ENCODE peak calls at places on chromosome 21, in nine cellular contexts. I is upper lobe of right lung, K is tibial artery, O is esophagus squamous epithelium, V is HAP-1, X is heart right ventricle, T is left lung, G is mesenchymal stem cell, P is gastrocnemius medialis. Z is an unnamed sample. For H3K27me3, the result is how much of the 10 kb centered on the place peaks cover.

GRCh38 chr21:17458279-17458678 is 54.6 kb upstream of the CXADR start:
- DNase-seq in I (no peak), K (no peak), O (no peak), V (no peak), X (no peak), T (no peak), G (no peak), P (no peak), Z (no peak)

GRCh38 chr21:17736072-17736471 is 83.1 kb downstream of the C21orf91 start:
- DNase-seq in I (no peak), K (no peak), O (no peak), V (no peak), X (no peak), T (no peak), G (no peak), P (no peak), Z (no peak)

GRCh38 chr21:34732388-34732821 is 63.6 kb downstream of the CLIC6 start:
- DNase-seq in I (no peak), K (no peak), O (no peak), V (no peak), X (no peak), T (no peak), G (no peak), P (no peak), Z (peak)

GRCh38 chr21:33265664-33266049 is 510 bp upstream of the IL10RB start:
- DNase-seq in I (peak), K (peak), O (peak), V (no peak), X (no peak), T (peak), G (peak), P (peak), Z (no peak)

GRCh38 chr21:33598051-33598450 is 9.6 kb upstream of the DONSON start:
- DNase-seq in I (no peak), K (no peak), O (no peak), V (no peak), X (no peak), T (no peak), G (no peak), P (no peak), Z (no peak)

GRCh38 chr21:34640858-34641257 is 25.9 kb upstream of the RCAN1 start:
- DNase-seq in I (no peak), K (no peak), O (no peak), V (no peak), X (no peak), T (no peak), G (peak), P (no peak), Z (peak)

GRCh38 chr21:32134441-32135159 is 144.2 kb downstream of the MIS18A start:
- DNase-seq in I (no peak), K (no peak), O (no peak), V (no peak), X (no peak), T (no peak), G (no peak), P (no peak), Z (no peak)

GRCh38 chr21:28669331-28669730 is 323.3 kb downstream of the LTN1 start:
- DNase-seq in I (no peak), K (no peak), O (no peak), V (no peak), X (no peak), T (no peak), G (no peak), P (no peak), Z (no peak)

GRCh38 chr21:44006017-44006624 is 6.0 kb upstream of the TRAPPC10 start:
- DNase-seq in I (no peak), K (peak), O (no peak), V (no peak), X (no peak), T (no peak), G (peak), P (no peak), Z (peak)

GRCh38 chr21:36186506-36187399 is 30.1 kb downstream of the DOP1B start:
- DNase-seq in I (no peak), K (no peak), O (no peak), V (no peak), X (peak), T (no peak), G (no peak), P (no peak), Z (no peak)

GRCh38 chr21:14273736-14274538 is 58.0 kb downstream of the RBM11 start:
- DNase-seq in I (peak), K (no peak), O (no peak), V (no peak), X (peak), T (peak), G (no peak), P (peak), Z (no peak)

GRCh38 chr21:30268608-30269197 is 14.0 kb downstream of the KRTAP24-1 start:
- DNase-seq in I (no peak), K (no peak), O (no peak), V (no peak), X (no peak), T (no peak), G (no peak), P (no peak), Z (no peak)

GRCh38 chr21:15064576-15065380 is at the start of gene NRIP1:
- DNase-seq in I (peak), K (peak), O (peak), V (peak), X (peak), T (peak), G (peak), P (peak), Z (peak)

GRCh38 chr21:30552782-30553181 is 8.3 kb downstream of the KRTAP19-7 start:
- DNase-seq in I (no peak), K (no peak), O (no peak), V (no peak), X (no peak), T (no peak), G (no peak), P (no peak), Z (no peak)

GRCh38 chr21:34599534-34600101 is 15.3 kb downstream of the RCAN1 start:
- DNase-seq in I (no peak), K (no peak), O (no peak), V (no peak), X (no peak), T (no peak), G (peak), P (no peak), Z (no peak)

GRCh38 chr21:28308516-28308915 is 684.2 kb downstream of the LTN1 start:
- DNase-seq in I (no peak), K (no peak), O (no peak), V (no peak), X (no peak), T (no peak), G (no peak), P (no peak), Z (peak)

GRCh38 chr21:32403201-32403701 is 9.3 kb upstream of the EVA1C start:
- DNase-seq in I (no peak), K (peak), O (no peak), V (peak), X (peak), T (peak), G (peak), P (no peak), Z (peak)

GRCh38 chr21:40618216-40618615 is 228.7 kb downstream of the DSCAM start:
- DNase-seq in I (no peak), K (no peak), O (no peak), V (no peak), X (no peak), T (no peak), G (no peak), P (no peak), Z (no peak)

GRCh38 chr21:32538147-32538792 is 47.1 kb downstream of the TCP10L start:
- DNase-seq in I (no peak), K (no peak), O (no peak), V (no peak), X (no peak), T (no peak), G (no peak), P (no peak), Z (no peak)

GRCh38 chr21:17387030-17387617 is 125.7 kb upstream of the CXADR start:
- DNase-seq in I (no peak), K (no peak), O (no peak), V (peak), X (no peak), T (no peak), G (peak), P (no peak), Z (peak)

GRCh38 chr21:39057121-39057520 is 126.1 kb downstream of the PSMG1 start:
- DNase-seq in I (no peak), K (no peak), O (no peak), V (no peak), X (no peak), T (no peak), G (no peak), P (no peak), Z (no peak)
- H3K27me3 ChIP-seq in I (under half), K (under half), O (under half), V (under half), X (under half), T (under half), G (under half), P (under half), Z (under half)

DNA sequence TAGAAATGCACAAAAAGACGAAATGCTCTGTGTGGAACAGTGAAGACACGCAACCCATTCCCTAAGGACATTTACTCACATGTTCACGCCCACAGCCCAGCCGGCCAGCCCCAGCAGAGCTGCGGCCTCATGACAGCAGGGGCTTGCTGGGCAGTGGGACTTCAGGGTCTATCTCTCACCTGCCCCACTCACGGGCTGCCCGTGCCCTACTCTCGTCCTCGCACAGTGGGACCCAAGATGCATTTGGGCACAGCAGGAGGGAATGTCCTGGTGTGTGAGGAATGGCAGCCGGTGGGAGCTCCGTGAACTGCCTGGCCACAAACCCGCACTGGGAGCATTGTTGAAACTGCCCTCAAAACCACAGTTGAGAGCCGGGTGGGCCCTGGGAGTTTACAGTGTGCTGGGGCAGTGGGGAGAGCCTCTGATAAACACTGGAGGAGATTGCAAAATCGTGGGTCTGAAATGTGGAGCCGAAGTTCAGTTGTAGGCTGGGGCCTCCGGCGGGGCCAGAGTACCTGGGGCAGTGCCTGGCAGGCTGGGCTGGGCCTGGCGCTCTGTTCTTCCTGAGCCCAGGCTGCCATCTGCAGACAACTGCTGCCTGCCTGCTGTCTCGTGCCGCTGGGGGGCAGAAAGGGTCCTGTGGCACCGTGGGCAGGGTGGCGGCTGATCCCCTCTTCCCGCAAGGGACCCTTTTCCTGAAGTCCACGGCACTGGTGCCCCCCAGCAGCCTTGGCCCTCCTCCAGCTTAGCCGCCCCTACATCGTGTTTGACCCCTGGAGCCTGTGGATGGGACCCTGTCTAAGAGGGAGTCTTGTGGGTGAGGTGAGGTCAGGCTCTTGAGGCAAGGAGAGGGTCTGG is 20.7 kb upstream of the POFUT2 start:
- DNase-seq in I (peak), K (no peak), O (no peak), V (no peak), X (peak), T (peak), G (peak), P (no peak), Z (peak)
- H3K27me3 ChIP-seq in I (under half), K (under half), O (under half), V (under half), X (under half), T (under half), G (under half), P (under half), Z (under half)

DNA sequence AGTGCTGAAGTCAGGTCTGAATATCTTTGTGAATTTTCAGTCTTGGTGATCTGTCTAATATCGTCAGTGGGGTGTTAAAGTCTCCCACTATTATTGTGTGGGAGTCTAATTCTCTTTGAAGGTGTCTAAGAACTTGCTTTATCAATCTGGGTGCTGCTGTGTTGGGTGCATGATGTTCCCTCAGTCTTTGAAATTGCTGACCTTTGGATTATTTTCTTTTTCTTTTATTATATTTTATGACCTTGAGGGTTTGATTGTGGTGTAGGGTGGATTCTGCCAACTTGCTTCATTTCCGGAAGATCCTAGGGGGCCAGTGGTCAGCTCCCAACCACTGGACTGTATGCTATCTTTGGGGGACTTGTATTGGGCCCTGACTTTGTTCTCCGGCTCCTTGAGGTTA is 415.3 kb downstream of the USP25 start:
- DNase-seq in I (no peak), K (no peak), O (no peak), V (no peak), X (no peak), T (no peak), G (no peak), P (no peak), Z (no peak)
- H3K27me3 ChIP-seq in I (under half), K (under half), O (under half), V (under half), X (under half), T (under half), G (under half), P (under half), Z (under half)

DNA sequence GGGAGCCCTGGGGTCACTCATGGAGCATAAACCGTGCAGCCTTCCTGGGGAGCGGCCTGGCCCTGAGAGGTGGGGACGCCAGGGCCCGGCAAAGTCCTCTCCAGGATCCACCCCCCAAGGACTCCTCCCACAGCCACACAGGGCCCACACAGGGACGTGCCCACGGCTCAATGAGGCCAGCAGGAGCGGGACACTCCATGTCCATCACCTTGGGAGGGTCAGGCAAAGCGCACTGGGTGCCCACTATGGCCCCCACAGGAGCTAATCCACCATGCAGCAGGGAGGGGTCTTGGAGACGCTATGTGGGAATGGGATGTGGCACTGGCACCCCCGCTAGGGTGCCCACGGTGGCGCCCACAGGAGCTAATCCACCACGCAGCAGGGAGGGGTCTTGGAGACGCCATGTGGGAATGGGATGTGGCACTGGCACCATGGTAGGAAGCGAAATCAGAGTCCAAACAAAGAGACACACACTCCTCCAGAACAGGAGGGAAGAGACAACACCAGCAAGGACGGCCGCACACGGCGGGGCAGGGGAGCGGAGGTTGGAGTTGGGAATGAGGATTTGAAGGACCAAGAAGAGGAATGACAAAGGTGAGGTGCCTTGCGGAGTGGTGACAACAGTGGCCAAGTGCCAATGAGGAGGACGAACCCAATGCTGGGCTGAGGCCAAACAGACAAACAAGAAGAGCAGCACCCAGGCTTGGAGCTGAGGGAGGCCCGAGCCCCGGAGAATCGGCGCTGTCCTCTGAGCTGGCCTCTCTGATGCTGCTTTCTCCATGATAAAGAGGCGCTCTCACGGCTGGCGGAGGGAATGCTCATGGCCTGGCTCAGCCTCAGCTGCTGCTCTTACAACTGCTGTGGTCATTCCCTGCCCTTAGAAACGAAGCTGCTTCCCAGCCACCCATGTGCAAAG is 18.1 kb upstream of the SLC19A1 start:
- DNase-seq in I (peak), K (peak), O (no peak), V (no peak), X (no peak), T (no peak), G (no peak), P (no peak), Z (no peak)
- H3K27me3 ChIP-seq in I (under half), K (under half), O (half or more), V (under half), X (under half), T (under half), G (half or more), P (under half), Z (under half)

GRCh38 chr21:38498057-38498833 is at the start of gene ERG:
- DNase-seq in I (no peak), K (no peak), O (no peak), V (no peak), X (peak), T (no peak), G (no peak), P (no peak), Z (no peak)
- H3K27me3 ChIP-seq in I (under half), K (under half), O (under half), V (under half), X (under half), T (under half), G (under half), P (under half), Z (under half)

DNA sequence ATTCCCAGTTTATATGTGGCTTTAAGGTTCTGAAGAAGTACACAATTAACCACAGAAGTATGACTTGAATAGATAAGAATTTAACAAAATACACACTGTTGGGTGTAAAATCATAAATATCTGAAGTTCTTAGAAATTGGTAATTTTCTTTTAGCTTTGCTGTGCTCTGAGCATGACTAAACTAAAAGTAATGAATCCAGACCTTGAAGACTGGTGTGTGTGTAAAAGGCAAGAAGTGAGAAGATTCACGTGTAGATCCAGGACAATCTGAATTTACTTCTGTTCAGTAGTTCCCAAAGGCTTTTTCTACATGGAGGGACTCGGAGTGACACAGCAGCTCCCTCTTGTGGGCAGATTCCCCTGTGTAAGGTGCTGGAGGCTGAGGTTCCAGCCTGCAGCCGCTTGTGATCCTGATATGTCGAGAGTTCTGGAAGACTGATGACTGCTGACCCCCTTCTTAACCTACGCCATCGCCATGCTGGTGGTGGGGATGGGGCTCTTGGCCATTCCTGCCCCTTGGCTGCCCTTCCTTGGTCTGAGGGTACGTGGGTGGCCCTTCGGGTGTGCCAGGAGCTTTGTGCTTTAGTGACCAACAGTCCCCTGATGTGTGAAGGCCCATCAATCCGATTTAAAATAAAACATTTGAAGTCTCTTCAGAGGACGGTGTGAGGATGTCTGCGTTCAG is 62.7 kb downstream of the ADARB1 start:
- DNase-seq in I (peak), K (peak), O (no peak), V (peak), X (peak), T (peak), G (peak), P (peak), Z (peak)
- H3K27me3 ChIP-seq in I (under half), K (under half), O (under half), V (under half), X (under half), T (under half), G (under half), P (under half), Z (under half)

GRCh38 chr21:41763996-41764395 is 2.9 kb downstream of the RIPK4 start:
- DNase-seq in I (no peak), K (no peak), O (no peak), V (no peak), X (no peak), T (no peak), G (no peak), P (no peak), Z (no peak)
- H3K27me3 ChIP-seq in I (half or more), K (under half), O (half or more), V (under half), X (half or more), T (half or more), G (half or more), P (half or more), Z (under half)

GRCh38 chr21:42612390-42612789 is 41.0 kb upstream of the PDE9A start:
- DNase-seq in I (no peak), K (no peak), O (no peak), V (no peak), X (no peak), T (no peak), G (no peak), P (no peak), Z (no peak)

GRCh38 chr21:42611852-42612251 is 41.6 kb upstream of the PDE9A start:
- DNase-seq in I (no peak), K (no peak), O (no peak), V (no peak), X (no peak), T (no peak), G (no peak), P (no peak), Z (no peak)

GRCh38 chr21:42607525-42608102 is 45.8 kb upstream of the PDE9A start:
- DNase-seq in I (peak), K (no peak), O (no peak), V (no peak), X (no peak), T (no peak), G (no peak), P (no peak), Z (no peak)

GRCh38 chr21:42613756-42614155 is 39.7 kb upstream of the PDE9A start:
- DNase-seq in I (no peak), K (no peak), O (no peak), V (no peak), X (no peak), T (no peak), G (no peak), P (no peak), Z (no peak)

DNA sequence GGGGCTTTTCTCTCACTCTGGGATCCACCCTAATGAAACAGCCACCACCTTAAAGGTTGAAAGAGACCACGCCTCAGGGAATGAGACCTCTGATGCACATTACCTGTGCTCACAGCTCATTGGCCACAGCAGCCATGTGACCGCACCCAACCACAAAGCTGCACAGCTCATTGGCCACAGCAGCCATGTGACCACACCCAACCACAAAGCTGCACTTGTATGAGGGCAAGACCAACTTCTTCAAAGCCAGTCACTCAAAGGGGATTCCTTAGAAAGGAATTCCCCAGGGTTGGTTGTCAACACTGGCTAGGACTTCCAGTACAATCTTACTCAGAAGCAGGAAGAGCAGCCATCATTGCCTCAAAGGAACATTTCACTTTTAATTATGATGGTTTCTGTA is 43.6 kb upstream of the PDE9A start:
- DNase-seq in I (peak), K (no peak), O (no peak), V (no peak), X (no peak), T (no peak), G (no peak), P (no peak), Z (no peak)
- H3K27me3 ChIP-seq in I (under half), K (under half), O (under half), V (under half), X (under half), T (under half), G (under half), P (under half), Z (under half)

GRCh38 chr21:26966360-26966977 is 419 bp downstream of the ADAMTS5 start:
- DNase-seq in I (no peak), K (peak), O (no peak), V (no peak), X (no peak), T (no peak), G (peak), P (peak), Z (peak)
- H3K27me3 ChIP-seq in I (under half), K (under half), O (half or more), V (half or more), X (under half), T (half or more), G (under half), P (under half), Z (under half)

Z was measured in astrocyte.